ENCODE peak calls at places on chromosome 5, in seven cellular contexts. W is transverse colon, R is GM23338, T is foreskin fibroblast, G is PC-3, X is cardiac fibroblast, H is kidney. A is an unnamed sample.

GRCh38 chr5:92147792-92148191 is 764.7 kb upstream of the ARRDC3 start:
- DNase-seq in H (no peak), T (no peak), X (no peak), W (no peak), R (no peak), G (no peak), A (no peak)

GRCh38 chr5:39580702-39581498 is 156.1 kb upstream of the DAB2 start:
- DNase-seq in R (no peak), W (no peak), H (no peak), X (peak; percentile 79), T (peak; percentile 72), G (no peak), A (no peak)

GRCh38 chr5:81530919-81531318 is 137.0 kb upstream of the ACOT12 start:
- DNase-seq in H (no peak), W (no peak), T (no peak), G (no peak), R (no peak), X (no peak), A (no peak)

GRCh38 chr5:73649926-73650325 is 23.9 kb downstream of the ARHGEF28 start:
- DNase-seq in X (no peak), T (no peak), H (no peak), R (no peak), W (no peak), G (no peak), A (no peak)

GRCh38 chr5:11310158-11310557 is 549.1 kb upstream of the DAP start:
- DNase-seq in G (no peak), H (no peak), W (no peak), T (no peak), R (no peak), X (no peak), A (no peak)

GRCh38 chr5:169591636-169592035 is 8.1 kb downstream of the SPDL1 start:
- DNase-seq in G (peak; percentile 60), X (peak; percentile 20), T (no peak), W (no peak), R (no peak), H (no peak), A (no peak)

GRCh38 chr5:72252574-72253155 is 67.4 kb downstream of the MRPS27 start:
- DNase-seq in H (no peak), W (no peak), G (peak; percentile 31), X (peak; percentile 49), R (no peak), T (peak; percentile 32), A (no peak)

GRCh38 chr5:42636425-42636824 is 120.2 kb upstream of the CCDC152 start:
- DNase-seq in W (no peak), R (no peak), X (peak; percentile 12), T (no peak), G (peak; percentile 76), H (no peak), A (no peak)

GRCh38 chr5:83464261-83464660 is 7.3 kb upstream of the VCAN start:
- DNase-seq in H (no peak), W (no peak), T (no peak), R (peak; percentile 36), X (no peak), G (no peak), A (no peak)
- TF ChIP-seq CTCF in H (no peak), W (no peak), T (no peak), R (no peak), X (no peak), G (no peak), A (no peak)

DNA sequence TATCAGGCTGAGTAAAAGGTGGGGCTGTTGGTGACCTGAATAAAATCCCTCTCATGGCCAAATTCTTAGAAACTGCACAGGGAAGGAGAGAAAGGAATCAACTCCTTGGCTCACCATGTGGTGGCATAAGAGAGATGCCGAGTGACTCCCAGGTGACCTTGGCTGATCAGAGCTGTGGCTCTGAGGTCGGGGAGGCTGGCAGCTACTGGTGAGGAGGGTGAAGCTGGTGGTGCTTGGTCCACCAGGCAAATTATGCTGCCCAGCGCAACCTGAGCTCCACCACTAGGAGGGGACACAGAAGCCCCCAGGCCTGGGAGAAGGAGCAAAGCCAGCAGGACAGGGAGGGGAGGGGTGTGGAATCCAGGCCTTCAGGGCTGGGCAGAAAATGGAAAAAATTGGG is 111.2 kb upstream of the IL12B start:
- DNase-seq in W (no peak), G (peak; percentile 15), R (peak; percentile 68), H (peak; percentile 63), X (no peak), T (no peak), A (peak; percentile 20)
- TF ChIP-seq CTCF in W (no peak), G (peak; percentile 46), R (peak; percentile 42), H (no peak), X (no peak), T (peak; percentile 4), A (peak; percentile 23)

GRCh38 chr5:32831630-32832029 is 120.5 kb downstream of the NPR3 start:
- DNase-seq in H (no peak), R (no peak), W (no peak), G (no peak), X (no peak), T (no peak), A (no peak)

GRCh38 chr5:32833621-32834102 is 122.5 kb downstream of the NPR3 start:
- DNase-seq in X (no peak), R (no peak), T (no peak), G (no peak), H (no peak), W (no peak), A (no peak)

GRCh38 chr5:32833127-32833526 is 122.0 kb downstream of the NPR3 start:
- DNase-seq in G (no peak), H (no peak), X (no peak), R (no peak), W (no peak), T (no peak), A (no peak)

GRCh38 chr5:32828492-32828891 is 117.4 kb downstream of the NPR3 start:
- DNase-seq in H (no peak), R (no peak), X (no peak), W (no peak), G (peak; percentile 16), T (peak; percentile 56), A (no peak)

DNA sequence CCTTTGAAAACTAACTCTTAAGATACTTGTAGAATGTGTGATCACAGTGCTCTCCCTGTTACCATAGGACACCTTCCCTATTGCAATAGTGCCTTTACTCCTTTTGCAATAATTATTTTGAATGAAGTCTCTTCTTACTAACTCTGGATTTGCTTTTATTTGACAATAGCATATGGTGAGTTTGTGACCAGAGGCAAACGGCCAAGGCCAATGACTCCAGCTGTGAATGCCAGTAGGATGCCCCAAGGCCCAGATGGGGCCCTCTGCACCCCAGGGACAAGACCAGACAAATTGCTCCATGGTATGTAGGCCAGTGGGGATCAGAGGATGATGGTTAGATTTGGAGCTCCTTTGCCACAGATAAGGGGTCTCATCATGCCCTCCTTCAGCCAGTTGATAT is 116.9 kb downstream of the NPR3 start:
- DNase-seq in R (no peak), T (no peak), W (no peak), H (no peak), G (no peak), X (no peak), A (no peak)
- TF ChIP-seq CTCF in R (no peak), T (no peak), W (no peak), H (no peak), G (no peak), X (no peak), A (no peak)

DNA sequence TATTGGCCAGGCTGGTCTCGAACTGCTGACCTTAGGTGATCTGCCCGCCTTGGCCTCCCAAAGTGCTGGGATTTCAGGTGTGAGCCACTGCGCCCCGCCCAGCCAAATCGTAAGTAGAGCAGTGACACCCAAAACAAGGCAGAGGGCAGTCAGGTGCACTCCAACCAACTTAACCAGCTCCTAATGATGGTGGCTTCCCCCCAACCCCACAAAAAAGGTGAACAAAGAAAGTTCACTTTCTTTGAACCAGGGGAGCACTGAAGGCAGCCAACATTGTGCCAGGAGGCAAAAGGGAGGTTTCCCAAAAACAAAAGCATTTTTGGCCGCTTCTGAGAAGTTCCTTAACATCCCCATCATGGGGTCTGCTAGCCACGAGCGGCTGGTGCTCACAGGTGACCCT is 9.6 kb downstream of the GMCL2 start:
- DNase-seq in H (no peak), W (no peak), R (peak; percentile 72), T (no peak), G (no peak), X (no peak), A (no peak)
- TF ChIP-seq CTCF in H (no peak), W (no peak), R (peak; percentile 39), T (no peak), G (no peak), X (no peak), A (no peak)

GRCh38 chr5:181199881-181200282 is 5.1 kb downstream of the TRIM7 start:
- DNase-seq in G (no peak), R (no peak), T (no peak), W (no peak), X (no peak), H (no peak), A (no peak)

GRCh38 chr5:181200816-181201215 is 4.2 kb downstream of the TRIM7 start:
- DNase-seq in G (no peak), T (no peak), R (peak; percentile 57), W (no peak), H (no peak), X (no peak), A (no peak)

GRCh38 chr5:181198905-181199519 is 6.0 kb downstream of the TRIM7 start:
- DNase-seq in G (no peak), X (no peak), T (no peak), R (peak; percentile 58), W (no peak), H (no peak), A (no peak)

GRCh38 chr5:181197326-181197951 is 7.6 kb downstream of the TRIM7 start:
- DNase-seq in G (no peak), W (no peak), T (no peak), X (no peak), H (no peak), R (no peak), A (no peak)

DNA sequence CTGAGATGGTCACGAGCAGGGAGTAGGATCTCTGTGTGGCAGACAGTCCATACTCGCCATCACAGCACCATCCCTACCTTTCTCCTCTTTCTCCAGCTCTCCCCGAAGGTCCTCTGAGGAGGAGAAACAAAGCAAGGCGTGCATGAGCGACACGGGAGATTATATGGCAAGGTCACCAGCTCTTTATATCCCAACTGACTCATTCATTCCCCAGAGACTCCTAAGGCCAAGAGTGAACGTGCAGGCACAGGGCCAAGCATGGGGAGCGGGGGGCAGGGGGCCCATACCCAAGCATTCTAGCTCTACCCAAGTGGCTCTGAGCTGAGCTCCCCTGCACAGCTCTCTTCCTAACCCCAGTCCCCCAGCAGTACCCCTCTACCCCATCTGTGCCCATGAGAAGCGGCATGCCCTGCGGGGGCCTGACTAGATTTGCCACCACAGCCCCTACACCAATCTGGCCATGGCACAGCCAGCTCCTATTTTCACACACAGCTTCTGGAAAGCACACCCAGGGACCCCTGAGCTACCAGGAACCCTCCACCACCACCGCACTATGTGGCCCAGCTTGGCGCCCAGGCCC is 6.8 kb downstream of the TRIM7 start:
- DNase-seq in X (no peak), H (no peak), T (no peak), W (no peak), R (no peak), G (no peak), A (no peak)
- TF ChIP-seq CTCF in X (no peak), H (no peak), T (no peak), W (no peak), R (no peak), G (no peak), A (no peak)